ENCODE peak calls at places on chromosome 10, in five cellular contexts. W, A, C, O and Q are unnamed samples.
A peak's percentile ranks its signal among the peaks of the same experiment; 100 is the strongest.

GRCh38 chr10:73117976-73118743 is 7.9 kb downstream of the NUDT13 start:
- DNase-seq in A (peak; percentile 71), C (no peak), O (no peak), W (no peak), Q (no peak)

GRCh38 chr10:58775960-58776574 is 263.4 kb downstream of the BICC1 start:
- DNase-seq in A (no peak), O (no peak), W (peak; percentile 33), C (no peak), Q (no peak)

GRCh38 chr10:98424308-98425254 is 9.6 kb upstream of the PYROXD2 start:
- DNase-seq in O (no peak), C (no peak), W (no peak), A (no peak), Q (no peak)

GRCh38 chr10:129258570-129258969 is 208.5 kb upstream of the MGMT start:
- DNase-seq in O (no peak), A (no peak), C (no peak), W (no peak), Q (no peak)

GRCh38 chr10:77084431-77085144 is 553.0 kb downstream of the KCNMA1 start:
- DNase-seq in W (no peak), A (no peak), C (no peak), O (no peak), Q (no peak)

GRCh38 chr10:85447690-85448089 is 918.9 kb downstream of the GRID1 start:
- DNase-seq in A (no peak), C (no peak), O (no peak), W (no peak), Q (no peak)

GRCh38 chr10:224571-224970 is 89.3 kb downstream of the ZMYND11 start:
- DNase-seq in W (no peak), A (no peak), O (no peak), C (no peak), Q (no peak)

GRCh38 chr10:130127612-130128607 is 8.3 kb upstream of the GLRX3 start:
- DNase-seq in A (peak; percentile 80), W (peak; percentile 33), C (peak; percentile 62), O (peak; percentile 65), Q (peak; percentile 71)

GRCh38 chr10:72162978-72163377 is 52.8 kb upstream of the ANAPC16 start:
- DNase-seq in A (peak; percentile 20), W (no peak), C (no peak), O (no peak), Q (peak; percentile 50)

GRCh38 chr10:93754761-93755160 is 3.0 kb upstream of the LGI1 start:
- DNase-seq in W (no peak), A (no peak), O (no peak), C (no peak), Q (no peak)

GRCh38 chr10:68900427-68901105 is 549 bp upstream of the DDX50 start:
- DNase-seq in C (no peak), W (peak; percentile 29), A (no peak), O (no peak), Q (peak; percentile 85)

GRCh38 chr10:46555366-46555712 is 1.1 kb downstream of the GPRIN2 start:
- DNase-seq in W (no peak), O (no peak), C (peak; percentile 43), A (no peak), Q (no peak)

GRCh38 chr10:109987413-109987812 is 20.4 kb upstream of the ADD3 start:
- DNase-seq in O (no peak), W (no peak), A (no peak), C (no peak), Q (no peak)

GRCh38 chr10:34721201-34721840 is 93.8 kb downstream of the PARD3 start:
- DNase-seq in O (no peak), C (no peak), W (no peak), A (no peak), Q (no peak)

GRCh38 chr10:43825984-43826383 is 177.3 kb upstream of the ZNF32 start:
- DNase-seq in O (no peak), A (no peak), C (no peak), W (no peak), Q (no peak)

GRCh38 chr10:120971671-120972070 is 120.5 kb downstream of the WDR11 start:
- DNase-seq in C (no peak), W (no peak), A (no peak), O (no peak), Q (no peak)

GRCh38 chr10:30062090-30062489 is 2.7 kb upstream of the JCAD start:
- DNase-seq in O (no peak), A (no peak), W (peak; percentile 90), C (no peak), Q (no peak)

GRCh38 chr10:72337039-72337629 is 17.6 kb downstream of the DNAJB12 start:
- DNase-seq in W (no peak), A (peak; percentile 68), O (peak; percentile 79), C (peak; percentile 84), Q (peak; percentile 71)

GRCh38 chr10:422675-423074 is 266.8 kb downstream of the DIP2C start:
- DNase-seq in O (no peak), W (no peak), A (no peak), C (no peak), Q (no peak)

GRCh38 chr10:104317195-104318095 is 20.8 kb downstream of the ITPRIP start:
- DNase-seq in W (no peak), O (no peak), A (no peak), C (no peak), Q (no peak)

GRCh38 chr10:130337305-130337640 is 201.1 kb downstream of the GLRX3 start:
- DNase-seq in A (no peak), W (no peak), C (no peak), O (no peak), Q (no peak)

GRCh38 chr10:111129348-111129747 is 52.5 kb downstream of the ADRA2A start:
- DNase-seq in O (no peak), C (no peak), A (no peak), W (no peak), Q (no peak)

GRCh38 chr10:51876528-51876927 is 177.1 kb upstream of the CSTF2T start:
- DNase-seq in C (no peak), O (no peak), W (no peak), A (no peak), Q (no peak)

GRCh38 chr10:97553575-97554100 is 18.9 kb upstream of the ANKRD2 start:
- DNase-seq in C (peak; percentile 74), A (peak; percentile 65), O (peak; percentile 71), W (no peak), Q (peak; percentile 76)

GRCh38 chr10:103053659-103054581 is 135.8 kb downstream of the CNNM2 start:
- DNase-seq in A (peak; percentile 72), C (peak; percentile 63), O (peak; percentile 39), W (peak; percentile 45), Q (peak; percentile 75)

GRCh38 chr10:101046332-101047238 is 15.2 kb upstream of the KAZALD1 start:
- DNase-seq in A (no peak), W (no peak), O (no peak), C (no peak), Q (no peak)

GRCh38 chr10:78904196-78904595 is 164.6 kb upstream of the ZMIZ1 start:
- DNase-seq in W (no peak), A (no peak), C (peak; percentile 4), O (peak; percentile 2), Q (no peak)

DNA sequence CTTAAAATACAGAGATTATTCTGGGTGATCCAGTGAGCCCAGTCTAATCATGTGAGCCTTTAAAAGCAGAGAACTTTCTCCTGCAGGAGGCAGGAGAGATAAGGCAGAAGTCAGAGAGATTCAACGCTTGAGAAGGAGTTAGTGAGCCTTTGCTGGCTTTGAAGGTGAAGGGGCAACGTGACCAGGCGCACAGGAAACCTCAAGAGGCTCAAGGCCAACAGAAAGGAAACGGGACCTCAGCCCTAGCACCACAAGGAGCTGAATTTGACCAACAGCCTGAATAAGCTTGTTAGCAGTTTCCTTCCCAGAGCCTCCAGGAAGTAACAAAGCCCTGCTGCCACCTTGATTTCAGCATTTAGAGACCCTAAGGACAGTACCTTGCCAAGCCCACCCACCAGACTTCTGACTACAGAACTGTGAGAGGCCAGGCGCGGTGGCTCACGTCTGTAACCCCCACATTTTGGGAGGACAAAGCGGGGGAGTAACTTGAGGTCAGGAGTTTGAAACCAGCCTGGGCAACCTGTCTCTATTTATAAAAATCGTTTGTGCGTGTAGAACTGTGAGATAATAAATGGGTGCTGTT is 87.3 kb upstream of the KAT6B start:
- DNase-seq in C (no peak), A (peak; percentile 64), W (no peak), O (peak; percentile 8), Q (peak; percentile 71)
- TF ChIP-seq CTCF in C (no peak), A (peak; percentile 56), W (peak; percentile 46), O (no peak), Q (no peak)

DNA sequence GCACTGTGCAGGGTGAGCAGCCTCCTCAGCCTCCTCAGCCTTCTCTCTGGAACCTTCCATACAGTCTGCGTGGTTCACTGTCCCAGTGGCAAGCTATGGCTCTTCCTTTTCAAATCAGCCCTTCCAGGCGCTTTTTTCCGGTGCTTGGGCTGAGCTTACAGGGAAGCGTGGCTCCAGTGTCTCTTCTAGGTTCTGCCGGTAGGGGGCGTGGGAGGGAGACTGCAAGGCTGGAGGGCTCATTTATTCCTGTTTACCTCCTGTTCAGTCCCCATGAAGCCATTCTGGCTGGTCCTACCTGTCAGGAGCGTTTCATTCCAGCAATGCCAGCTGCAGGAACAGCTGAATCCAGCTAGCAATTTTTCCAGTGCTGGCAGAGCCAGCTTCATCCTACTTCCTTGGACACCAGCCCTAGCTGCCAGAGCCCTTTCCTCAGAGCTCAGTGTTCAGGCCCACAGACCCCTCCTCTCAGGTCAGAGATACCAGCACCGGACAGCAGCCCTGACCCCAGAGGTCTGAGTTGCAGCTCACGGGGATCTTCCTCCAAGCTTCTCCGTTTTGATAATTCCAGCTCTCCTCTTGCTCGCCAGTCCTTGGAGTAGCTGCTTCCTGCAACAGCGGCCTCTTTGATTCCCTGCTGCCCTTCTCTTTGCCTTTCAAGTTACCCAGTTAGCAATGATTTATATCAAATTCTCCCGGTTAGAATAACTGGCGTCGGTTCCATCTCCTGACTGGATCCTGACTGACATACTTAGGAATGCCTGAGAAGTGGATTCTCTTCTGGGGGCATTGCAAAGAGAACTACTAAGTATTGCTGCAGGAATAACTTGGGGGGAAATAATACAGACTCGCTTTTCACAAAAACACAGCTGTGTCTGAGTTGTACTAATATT is 129.8 kb downstream of the FRMD4A start:
- DNase-seq in W (no peak), A (no peak), C (no peak), O (peak; percentile 44), Q (peak; percentile 39)
- TF ChIP-seq CTCF in W (peak; percentile 45), A (no peak), C (no peak), O (peak; percentile 61), Q (peak; percentile 7)

GRCh38 chr10:95423327-95424005 is 132.7 kb upstream of the PDLIM1 start:
- DNase-seq in A (no peak), W (no peak), C (no peak), O (no peak), Q (no peak)
- TF ChIP-seq CTCF in A (no peak), W (no peak), C (no peak), O (no peak), Q (no peak)

GRCh38 chr10:86711237-86711956 is 43.1 kb downstream of the LDB3 start:
- DNase-seq in W (peak; percentile 53), O (peak; percentile 77), A (peak; percentile 95), C (peak; percentile 85), Q (peak; percentile 85)

GRCh38 chr10:86708783-86709778 is 40.8 kb downstream of the LDB3 start:
- DNase-seq in C (no peak), A (no peak), O (no peak), W (no peak), Q (no peak)

GRCh38 chr10:86711957-86712708 is 43.8 kb downstream of the LDB3 start:
- DNase-seq in O (peak; percentile 33), C (no peak), W (no peak), A (peak; percentile 80), Q (peak; percentile 24)

GRCh38 chr10:86709786-86710185 is 41.5 kb downstream of the LDB3 start:
- DNase-seq in A (no peak), C (no peak), W (no peak), O (no peak), Q (no peak)

DNA sequence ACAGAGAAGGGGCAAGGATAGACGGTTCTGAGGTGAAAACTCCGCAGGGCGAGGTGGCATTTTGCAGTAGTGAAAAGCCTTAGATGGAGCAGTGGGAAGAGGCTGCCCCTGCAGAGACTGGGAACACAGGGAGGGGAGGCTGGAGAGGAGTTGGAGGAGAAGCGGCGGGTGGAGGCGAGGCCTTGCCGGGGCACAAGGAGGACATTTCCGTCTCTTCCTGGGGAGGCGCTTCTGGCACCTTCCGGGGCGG is 42.6 kb downstream of the LDB3 start:
- DNase-seq in O (no peak), C (no peak), A (no peak), W (no peak), Q (no peak)
- TF ChIP-seq CTCF in O (no peak), C (no peak), A (no peak), W (no peak), Q (no peak)